ENCODE peak calls at places on chromosomes 13 and 19, in ten cellular contexts. T is EL; N is stimulated activated CD4-positive, alpha-beta T cell treated with anti-CD3 and anti-CD28 coated beads, Interleukin-12 subunit alpha, Interleukin-12 subunit beta, amount 100 ng/mL, for 24 hours; U is M059J; S is amygdala; R is putamen; L is T-helper 2 cell; Q is HCT116; D is activated CD4-positive, alpha-beta T cell treated with anti-CD3 and anti-CD28 coated beads, Interleukin-2, amount 50 U/mL, for 4 hours; Z is NCI-H345. X is an unnamed sample.

GRCh38 chr19:58346961-58347929 is 6.0 kb downstream of the A1BG start:
- DNase-seq in N (peak), S (peak), D (peak), R (peak), L (peak), Q (no peak), T (peak), U (peak), Z (peak), X (peak)

GRCh38 chr19:47228937-47229673 is 1.9 kb downstream of the BBC3 start:
- DNase-seq in S (no peak), Z (no peak), L (peak), T (peak), N (no peak), Q (no peak), D (no peak), R (no peak), U (peak), X (no peak)

GRCh38 chr19:39032164-39032918 is at the start of gene FBXO27:
- DNase-seq in L (no peak), U (peak), S (no peak), D (no peak), Z (peak), R (peak), Q (peak), T (peak), N (no peak), X (no peak)

GRCh38 chr13:73945871-73946270 is 188.3 kb downstream of the KLF12 start:
- DNase-seq in T (no peak), Q (no peak), L (no peak), Z (no peak), N (no peak), S (no peak), D (no peak), U (peak), R (no peak), X (peak)

GRCh38 chr19:49421039-49421877 is 2.0 kb downstream of the PTH2 start:
- DNase-seq in S (no peak), D (no peak), L (peak), T (peak), Q (no peak), R (no peak), U (no peak), N (no peak), Z (peak), X (peak)

GRCh38 chr13:77388944-77389616 is 62.2 kb upstream of the MYCBP2 start:
- DNase-seq in S (no peak), N (no peak), D (no peak), U (no peak), Q (no peak), L (peak), Z (no peak), R (peak), T (no peak), X (no peak)

GRCh38 chr13:77580748-77581147 is 45.2 kb downstream of the SCEL start:
- DNase-seq in R (peak), Z (no peak), T (no peak), D (no peak), S (no peak), Q (no peak), L (no peak), N (no peak), U (no peak), X (no peak)

GRCh38 chr19:53583181-53583580 is 45.2 kb downstream of the ZNF331 start:
- DNase-seq in U (no peak), D (no peak), L (no peak), T (no peak), S (no peak), Q (no peak), Z (no peak), R (no peak), N (no peak), X (no peak)

GRCh38 chr13:73849292-73849691 is 284.9 kb downstream of the KLF12 start:
- DNase-seq in R (no peak), Z (no peak), T (peak), N (no peak), S (no peak), U (peak), D (no peak), Q (peak), L (peak), X (peak)

GRCh38 chr13:41587490-41587889 is 130.1 kb downstream of the RGCC start:
- DNase-seq in Z (no peak), D (peak), L (peak), U (no peak), N (no peak), Q (no peak), R (peak), S (no peak), T (no peak), X (no peak)

GRCh38 chr13:101627556-101627943 is 175.1 kb downstream of the ITGBL1 start:
- DNase-seq in N (no peak), T (no peak), Z (peak), Q (no peak), L (no peak), D (no peak), S (no peak), R (no peak), U (peak), X (no peak)

GRCh38 chr19:38321646-38322323 is 2.1 kb downstream of the KCNK6 start:
- DNase-seq in T (no peak), N (no peak), R (no peak), L (no peak), D (no peak), S (no peak), U (no peak), Q (no peak), Z (no peak), X (peak)

GRCh38 chr13:99014391-99014988 is 36.6 kb upstream of the DOCK9 start:
- DNase-seq in N (no peak), R (no peak), T (no peak), Z (no peak), Q (no peak), U (no peak), L (no peak), S (no peak), D (no peak), X (no peak)

GRCh38 chr13:30846844-30847243 is 59.2 kb upstream of the MEDAG start:
- DNase-seq in T (no peak), R (no peak), D (no peak), Q (no peak), N (no peak), Z (no peak), S (no peak), L (no peak), U (no peak), X (no peak)

GRCh38 chr13:100044936-100045335 is 44.0 kb upstream of the PCCA start:
- DNase-seq in R (no peak), Q (no peak), S (no peak), L (no peak), U (no peak), D (no peak), N (no peak), Z (no peak), T (no peak), X (no peak)

GRCh38 chr19:29170554-29170953 is 42.4 kb downstream of the UQCRFS1 start:
- DNase-seq in L (peak), Q (no peak), T (no peak), D (no peak), S (no peak), R (no peak), U (no peak), Z (no peak), N (no peak), X (no peak)

X was measured in AG08395.